ENCODE peak calls at places on chromosomes 16 and 17, in seven cellular contexts. A is suprapubic skin, S is transverse colon, B is GM23338, R is astrocyte, T is PC-3, P is breast epithelium. Y is an unnamed sample.

GRCh38 chr17:6924121-6924676 is 71.7 kb upstream of the ALOX12 start:
- DNase-seq in A (no peak), S (no peak), B (no peak), R (peak), T (no peak), P (no peak), Y (no peak)

GRCh38 chr16:30977502-30977901 is 7.5 kb upstream of the HSD3B7 start:
- DNase-seq in A (no peak), S (no peak), B (peak), R (no peak), T (no peak), P (no peak), Y (no peak)

GRCh38 chr16:81567987-81568748 is 123.6 kb downstream of the CMIP start:
- DNase-seq in A (no peak), S (no peak), B (no peak), R (peak), T (peak), P (peak), Y (no peak)

GRCh38 chr17:27978689-27979175 is 63.7 kb upstream of the NLK start:
- DNase-seq in A (no peak), S (no peak), B (no peak), R (peak), T (peak), P (no peak), Y (no peak)

GRCh38 chr17:74386397-74386796 is 19.1 kb downstream of the GPR142 start:
- DNase-seq in A (no peak), S (no peak), B (no peak), R (peak), T (no peak), P (no peak), Y (no peak)

GRCh38 chr17:2337811-2338657 is 733 bp downstream of the SGSM2 start:
- DNase-seq in A (no peak), S (peak), B (peak), R (peak), T (peak), P (peak), Y (peak)

GRCh38 chr17:74417178-74418045 is 14.5 kb upstream of the GPRC5C start:
- DNase-seq in A (no peak), S (peak), B (no peak), R (peak), T (peak), P (no peak), Y (no peak)

GRCh38 chr17:35740997-35741931 is 9.8 kb downstream of the RASL10B start:
- DNase-seq in A (peak), S (no peak), B (peak), R (no peak), T (no peak), P (no peak), Y (no peak)

DNA sequence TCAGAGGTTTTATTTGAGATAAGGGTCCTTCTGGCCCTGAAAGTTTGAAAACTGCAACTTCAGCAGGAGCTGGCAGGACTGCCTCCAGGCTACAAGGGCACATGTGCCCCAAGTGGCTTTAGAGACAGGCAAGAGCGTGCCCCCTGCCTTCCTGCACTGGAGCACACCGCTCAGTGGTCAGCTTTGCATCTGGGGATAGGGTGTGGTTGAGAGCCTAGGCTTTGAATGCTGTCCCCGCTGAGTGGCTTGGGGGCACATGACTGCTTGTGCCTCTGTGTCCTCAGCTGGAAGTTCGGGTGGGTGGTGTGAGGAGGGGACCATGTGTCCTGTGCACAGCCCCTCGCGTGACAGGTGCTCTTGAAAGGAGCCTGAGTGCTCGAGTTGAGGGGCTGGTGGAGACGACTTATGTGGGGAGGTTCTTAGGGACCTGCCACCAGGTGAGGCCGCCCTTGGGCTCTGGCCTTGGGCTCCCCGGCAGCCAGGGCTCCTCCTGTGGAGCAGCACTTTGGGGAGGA is 29.8 kb downstream of the MGRN1 start:
- DNase-seq in A (no peak), S (no peak), B (no peak), R (no peak), T (no peak), P (no peak), Y (peak)
- H3K27ac ChIP-seq in A (no peak), S (peak), B (no peak), R (no peak), T (no peak), P (no peak), Y (peak)

GRCh38 chr17:45705123-45706009 is 78.8 kb upstream of the CRHR1 start:
- DNase-seq in A (no peak), S (no peak), B (no peak), R (peak), T (peak), P (no peak), Y (no peak)
- TF ChIP-seq CTCF in A (no peak), S (no peak), B (no peak), R (no peak), T (no peak), P (no peak), Y (no peak)

DNA sequence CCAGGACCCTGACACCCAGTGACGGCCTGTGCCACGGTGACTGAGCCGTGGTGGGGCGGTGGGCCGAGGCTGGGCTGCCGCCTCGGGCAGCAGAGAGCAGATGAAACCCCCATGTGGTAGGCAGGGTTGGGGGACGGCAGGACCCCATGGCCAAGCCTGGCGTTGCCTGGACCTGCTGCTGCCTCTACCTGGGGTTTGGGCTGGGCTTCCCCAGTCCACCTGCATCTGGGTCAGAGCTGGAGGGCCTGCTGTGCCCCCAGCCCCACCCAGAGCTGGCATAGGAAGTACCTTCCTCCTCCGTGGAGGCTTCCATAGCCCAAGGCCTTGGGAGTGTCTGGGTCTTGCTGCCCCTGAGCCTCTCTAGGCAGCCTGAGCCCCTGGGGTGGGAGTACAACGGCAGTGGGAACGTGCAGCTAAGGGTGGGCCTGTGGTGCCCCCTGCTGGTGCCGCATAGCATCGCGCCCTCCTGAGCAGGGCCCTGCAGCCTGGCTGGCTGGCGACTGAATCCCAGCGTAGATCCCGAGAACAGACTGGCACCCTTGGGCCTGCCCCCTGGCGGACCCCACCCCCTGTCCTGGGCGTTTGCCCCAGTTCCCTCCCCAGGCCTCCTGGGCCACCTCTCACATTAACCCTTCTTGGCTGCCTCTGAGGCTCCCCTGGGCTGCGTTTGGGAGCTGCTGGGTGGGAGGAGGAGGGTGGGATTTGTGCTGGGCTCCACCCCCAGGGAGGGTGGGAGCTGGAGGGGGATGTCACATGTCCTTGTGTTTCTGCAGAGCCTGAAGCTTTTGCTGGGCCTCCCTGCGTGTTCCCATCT is 12.6 kb upstream of the ATP6V0C start:
- DNase-seq in A (no peak), S (peak), B (peak), R (peak), T (peak), P (peak), Y (peak)
- H3K4me3 ChIP-seq in A (peak), S (peak), B (peak), R (no peak), T (no peak), P (peak), Y (peak)

DNA sequence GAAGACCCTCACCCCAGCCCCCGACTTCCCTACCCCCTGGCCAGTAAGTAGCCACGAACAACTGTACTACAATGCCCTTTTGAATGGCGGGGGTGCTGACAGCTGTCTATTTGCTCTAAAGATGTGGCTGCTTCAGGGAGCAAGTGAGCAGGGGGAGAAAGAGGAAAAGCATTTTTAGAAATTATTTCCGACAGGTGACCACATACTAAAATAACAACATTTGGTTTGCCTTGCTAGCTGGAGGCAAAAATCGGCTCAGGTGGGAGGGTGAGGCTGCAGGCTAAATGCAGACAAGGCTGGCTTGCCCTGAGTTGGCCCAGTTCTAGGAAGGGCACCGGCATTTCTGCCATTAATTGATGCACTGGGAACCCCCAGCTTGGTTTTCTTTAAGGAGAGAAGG is 188.5 kb downstream of the XYLT1 start:
- DNase-seq in A (no peak), S (no peak), B (no peak), R (no peak), T (no peak), P (no peak), Y (no peak)
- H3K27ac ChIP-seq in A (no peak), S (no peak), B (no peak), R (no peak), T (no peak), P (no peak), Y (no peak)

GRCh38 chr17:76784926-76785325 is 47.0 kb downstream of the MFSD11 start:
- DNase-seq in A (no peak), S (no peak), B (no peak), R (no peak), T (no peak), P (no peak), Y (no peak)

GRCh38 chr17:76783146-76783545 is 45.2 kb downstream of the MFSD11 start:
- DNase-seq in A (no peak), S (no peak), B (no peak), R (no peak), T (no peak), P (no peak), Y (no peak)

GRCh38 chr17:76781056-76781982 is 43.4 kb downstream of the MFSD11 start:
- DNase-seq in A (no peak), S (no peak), B (peak), R (no peak), T (no peak), P (no peak), Y (no peak)
- TF ChIP-seq CTCF in A (no peak), S (no peak), B (peak), R (no peak), T (peak), P (no peak), Y (no peak)

GRCh38 chr17:80187090-80187489 is 17.3 kb downstream of the CARD14 start:
- DNase-seq in A (no peak), S (no peak), B (no peak), R (peak), T (peak), P (no peak), Y (no peak)

GRCh38 chr17:80184423-80184714 is 14.5 kb downstream of the CARD14 start:
- DNase-seq in A (no peak), S (no peak), B (no peak), R (no peak), T (no peak), P (no peak), Y (no peak)

GRCh38 chr17:80189611-80190010 is 19.8 kb downstream of the CARD14 start:
- DNase-seq in A (no peak), S (no peak), B (no peak), R (no peak), T (no peak), P (no peak), Y (no peak)

GRCh38 chr17:80185968-80186367 is 16.1 kb downstream of the CARD14 start:
- DNase-seq in A (no peak), S (no peak), B (no peak), R (no peak), T (no peak), P (no peak), Y (no peak)

GRCh38 chr17:80187493-80187892 is 17.7 kb downstream of the CARD14 start:
- DNase-seq in A (no peak), S (peak), B (no peak), R (peak), T (peak), P (peak), Y (peak)
- H3K4me3 ChIP-seq in A (peak), S (peak), B (no peak), R (no peak), T (peak), P (peak), Y (peak)

GRCh38 chr17:1108560-1108809 is 71.3 kb downstream of the ABR start:
- DNase-seq in A (no peak), S (no peak), B (peak), R (no peak), T (no peak), P (no peak), Y (no peak)
- H3K27ac ChIP-seq in A (peak), S (peak), B (no peak), R (peak), T (peak), P (peak), Y (peak)

DNA sequence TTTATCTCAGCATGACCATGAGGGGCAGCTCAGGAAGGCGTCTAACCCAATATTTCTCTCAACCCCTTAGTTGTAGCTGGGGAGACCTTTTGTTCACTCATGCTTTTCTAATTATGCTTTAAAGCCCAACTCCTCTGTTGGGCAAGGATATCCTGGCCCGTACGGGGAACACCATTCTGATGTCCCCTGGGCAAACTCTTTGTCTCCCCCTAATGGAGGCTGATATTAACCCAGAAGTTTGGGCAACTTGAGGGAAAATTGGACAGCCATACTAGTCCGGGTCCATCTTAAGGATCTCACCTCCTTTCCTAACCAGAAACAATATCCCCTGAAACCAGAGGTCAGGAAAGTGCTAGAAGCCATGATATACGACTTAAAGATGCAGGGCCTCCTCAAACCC is 143.7 kb upstream of the COX10 start:
- DNase-seq in A (no peak), S (no peak), B (no peak), R (no peak), T (peak), P (no peak), Y (no peak)
- TF ChIP-seq CTCF in A (no peak), S (no peak), B (peak), R (no peak), T (peak), P (no peak), Y (peak)